ENCODE peak calls at places on chromosome 11, in eight cellular contexts. One of them, this sample, is unnamed.

GRCh38 chr11:32511926-32512325 is 71.7 kb upstream of the EIF3M start:
- DNase-seq in astrocyte of the spinal cord: no peak
- DNase-seq in vagina: no peak
- DNase-seq in HepG2: no peak
- DNase-seq in ascending aorta: no peak
- DNase-seq in fibroblast of mammary gland: no peak
- DNase-seq in GM06990: no peak
- DNase-seq in left ventricle myocardium inferior: no peak
- DNase-seq in this sample: peak

GRCh38 chr11:18490736-18491485 is 35.3 kb downstream of the LDHAL6A start:
- DNase-seq in vagina: no peak
- DNase-seq in left ventricle myocardium inferior: no peak
- DNase-seq in fibroblast of mammary gland: no peak
- DNase-seq in astrocyte of the spinal cord: no peak
- DNase-seq in GM06990: no peak
- DNase-seq in ascending aorta: no peak
- DNase-seq in HepG2: no peak
- DNase-seq in this sample: peak

GRCh38 chr11:69353696-69354544 is 60.0 kb downstream of the MYEOV start:
- DNase-seq in HepG2: no peak
- DNase-seq in astrocyte of the spinal cord: peak
- DNase-seq in left ventricle myocardium inferior: no peak
- DNase-seq in fibroblast of mammary gland: no peak
- DNase-seq in vagina: no peak
- DNase-seq in GM06990: no peak
- DNase-seq in ascending aorta: peak
- DNase-seq in this sample: peak

GRCh38 chr11:3194016-3194816 is 24.4 kb downstream of the MRGPRG start:
- DNase-seq in vagina: no peak
- DNase-seq in GM06990: no peak
- DNase-seq in fibroblast of mammary gland: no peak
- DNase-seq in astrocyte of the spinal cord: no peak
- DNase-seq in HepG2: no peak
- DNase-seq in ascending aorta: peak
- DNase-seq in left ventricle myocardium inferior: no peak
- DNase-seq in this sample: no peak

GRCh38 chr11:103541186-103541795 is 432.1 kb downstream of the DYNC2H1 start:
- DNase-seq in left ventricle myocardium inferior: no peak
- DNase-seq in HepG2: no peak
- DNase-seq in astrocyte of the spinal cord: no peak
- DNase-seq in fibroblast of mammary gland: peak
- DNase-seq in GM06990: no peak
- DNase-seq in ascending aorta: no peak
- DNase-seq in vagina: no peak
- DNase-seq in this sample: peak

GRCh38 chr11:8263109-8263768 is 439 bp downstream of the LMO1 start:
- DNase-seq in vagina: no peak
- DNase-seq in ascending aorta: peak
- DNase-seq in astrocyte of the spinal cord: no peak
- DNase-seq in GM06990: no peak
- DNase-seq in left ventricle myocardium inferior: no peak
- DNase-seq in fibroblast of mammary gland: no peak
- DNase-seq in HepG2: no peak
- DNase-seq in this sample: no peak

GRCh38 chr11:61011239-61011870 is 39.9 kb downstream of the CD6 start:
- DNase-seq in astrocyte of the spinal cord: no peak
- DNase-seq in ascending aorta: no peak
- DNase-seq in vagina: no peak
- DNase-seq in fibroblast of mammary gland: no peak
- DNase-seq in left ventricle myocardium inferior: no peak
- DNase-seq in HepG2: no peak
- DNase-seq in GM06990: no peak
- DNase-seq in this sample: no peak

GRCh38 chr11:74926304-74927030 is 22.4 kb downstream of the XRRA1 start:
- DNase-seq in left ventricle myocardium inferior: no peak
- DNase-seq in fibroblast of mammary gland: peak
- DNase-seq in astrocyte of the spinal cord: peak
- DNase-seq in ascending aorta: no peak
- DNase-seq in GM06990: no peak
- DNase-seq in vagina: no peak
- DNase-seq in HepG2: no peak
- DNase-seq in this sample: no peak

GRCh38 chr11:6646631-6647281 is 8.9 kb downstream of the DCHS1 start:
- DNase-seq in ascending aorta: peak
- DNase-seq in GM06990: peak
- DNase-seq in fibroblast of mammary gland: peak
- DNase-seq in left ventricle myocardium inferior: peak
- DNase-seq in HepG2: no peak
- DNase-seq in vagina: peak
- DNase-seq in astrocyte of the spinal cord: peak
- DNase-seq in this sample: no peak

GRCh38 chr11:723120-723883 is 17.3 kb downstream of the EPS8L2 start:
- DNase-seq in astrocyte of the spinal cord: peak
- DNase-seq in GM06990: no peak
- DNase-seq in vagina: peak
- DNase-seq in fibroblast of mammary gland: peak
- DNase-seq in ascending aorta: no peak
- DNase-seq in HepG2: peak
- DNase-seq in left ventricle myocardium inferior: no peak
- DNase-seq in this sample: no peak

GRCh38 chr11:73402834-73403185 is 26.6 kb downstream of the RELT start:
- DNase-seq in ascending aorta: no peak
- DNase-seq in left ventricle myocardium inferior: no peak
- DNase-seq in GM06990: no peak
- DNase-seq in vagina: no peak
- DNase-seq in fibroblast of mammary gland: no peak
- DNase-seq in HepG2: no peak
- DNase-seq in astrocyte of the spinal cord: peak
- DNase-seq in this sample: no peak

GRCh38 chr11:104728927-104729326 is 169.3 kb downstream of the CASP12 start:
- DNase-seq in astrocyte of the spinal cord: no peak
- DNase-seq in vagina: no peak
- DNase-seq in ascending aorta: no peak
- DNase-seq in GM06990: no peak
- DNase-seq in HepG2: no peak
- DNase-seq in left ventricle myocardium inferior: no peak
- DNase-seq in fibroblast of mammary gland: no peak
- DNase-seq in this sample: no peak

GRCh38 chr11:748007-748359 is 719 bp downstream of the TALDO1 start:
- DNase-seq in GM06990: no peak
- DNase-seq in vagina: no peak
- DNase-seq in ascending aorta: no peak
- DNase-seq in astrocyte of the spinal cord: no peak
- DNase-seq in left ventricle myocardium inferior: no peak
- DNase-seq in HepG2: no peak
- DNase-seq in fibroblast of mammary gland: no peak
- DNase-seq in this sample: no peak

GRCh38 chr11:96464695-96465307 is 75.0 kb downstream of the JRKL start:
- DNase-seq in astrocyte of the spinal cord: peak
- DNase-seq in HepG2: peak
- DNase-seq in left ventricle myocardium inferior: no peak
- DNase-seq in vagina: no peak
- DNase-seq in GM06990: peak
- DNase-seq in fibroblast of mammary gland: peak
- DNase-seq in ascending aorta: no peak
- DNase-seq in this sample: peak

GRCh38 chr11:17015639-17016125 is 1.5 kb upstream of the PLEKHA7 start:
- DNase-seq in HepG2: no peak
- DNase-seq in GM06990: no peak
- DNase-seq in fibroblast of mammary gland: peak
- DNase-seq in vagina: no peak
- DNase-seq in astrocyte of the spinal cord: peak
- DNase-seq in ascending aorta: no peak
- DNase-seq in left ventricle myocardium inferior: peak
- DNase-seq in this sample: no peak

GRCh38 chr11:19736831-19737230 is 24.2 kb downstream of the NAV2 start:
- DNase-seq in HepG2: no peak
- DNase-seq in fibroblast of mammary gland: no peak
- DNase-seq in astrocyte of the spinal cord: no peak
- DNase-seq in GM06990: no peak
- DNase-seq in left ventricle myocardium inferior: no peak
- DNase-seq in vagina: no peak
- DNase-seq in ascending aorta: no peak
- DNase-seq in this sample: no peak

GRCh38 chr11:19738124-19738523 is 25.5 kb downstream of the NAV2 start:
- DNase-seq in fibroblast of mammary gland: no peak
- DNase-seq in GM06990: no peak
- DNase-seq in ascending aorta: no peak
- DNase-seq in HepG2: no peak
- DNase-seq in astrocyte of the spinal cord: no peak
- DNase-seq in left ventricle myocardium inferior: no peak
- DNase-seq in vagina: no peak
- DNase-seq in this sample: no peak

GRCh38 chr11:19737575-19737974 is 24.9 kb downstream of the NAV2 start:
- DNase-seq in astrocyte of the spinal cord: no peak
- DNase-seq in HepG2: no peak
- DNase-seq in GM06990: no peak
- DNase-seq in ascending aorta: no peak
- DNase-seq in fibroblast of mammary gland: no peak
- DNase-seq in left ventricle myocardium inferior: no peak
- DNase-seq in vagina: no peak
- DNase-seq in this sample: no peak

GRCh38 chr11:19734171-19734570 is 21.5 kb downstream of the NAV2 start:
- DNase-seq in astrocyte of the spinal cord: no peak
- DNase-seq in GM06990: no peak
- DNase-seq in HepG2: no peak
- DNase-seq in vagina: no peak
- DNase-seq in fibroblast of mammary gland: peak
- DNase-seq in left ventricle myocardium inferior: no peak
- DNase-seq in ascending aorta: no peak
- DNase-seq in this sample: no peak

GRCh38 chr11:19735512-19735911 is 22.9 kb downstream of the NAV2 start:
- DNase-seq in left ventricle myocardium inferior: no peak
- DNase-seq in fibroblast of mammary gland: peak
- DNase-seq in vagina: no peak
- DNase-seq in ascending aorta: peak
- DNase-seq in HepG2: no peak
- DNase-seq in astrocyte of the spinal cord: peak
- DNase-seq in GM06990: no peak
- DNase-seq in this sample: no peak
- TF ChIP-seq CTCF in left ventricle myocardium inferior: peak
- TF ChIP-seq CTCF in fibroblast of mammary gland: no peak
- TF ChIP-seq CTCF in vagina: no peak
- TF ChIP-seq CTCF in ascending aorta: peak
- TF ChIP-seq CTCF in HepG2: no peak
- TF ChIP-seq CTCF in astrocyte of the spinal cord: peak
- TF ChIP-seq CTCF in GM06990: no peak
- TF ChIP-seq CTCF in this sample: peak

GRCh38 chr11:67465190-67465522 is 3.9 kb downstream of the TMEM134 start:
- DNase-seq in GM06990: no peak
- DNase-seq in HepG2: peak
- DNase-seq in left ventricle myocardium inferior: no peak
- DNase-seq in fibroblast of mammary gland: no peak
- DNase-seq in astrocyte of the spinal cord: no peak
- DNase-seq in vagina: no peak
- DNase-seq in ascending aorta: no peak
- DNase-seq in this sample: peak

GRCh38 chr11:67464411-67465189 is 4.5 kb downstream of the TMEM134 start:
- DNase-seq in HepG2: peak
- DNase-seq in ascending aorta: peak
- DNase-seq in left ventricle myocardium inferior: peak
- DNase-seq in vagina: no peak
- DNase-seq in GM06990: peak
- DNase-seq in fibroblast of mammary gland: peak
- DNase-seq in astrocyte of the spinal cord: peak
- DNase-seq in this sample: peak

GRCh38 chr11:67463186-67463585 is 5.9 kb downstream of the TMEM134 start:
- DNase-seq in fibroblast of mammary gland: no peak
- DNase-seq in left ventricle myocardium inferior: no peak
- DNase-seq in ascending aorta: no peak
- DNase-seq in HepG2: no peak
- DNase-seq in astrocyte of the spinal cord: no peak
- DNase-seq in vagina: no peak
- DNase-seq in GM06990: no peak
- DNase-seq in this sample: no peak

GRCh38 chr11:67466367-67466766 is 2.7 kb downstream of the TMEM134 start:
- DNase-seq in fibroblast of mammary gland: no peak
- DNase-seq in ascending aorta: no peak
- DNase-seq in GM06990: no peak
- DNase-seq in astrocyte of the spinal cord: no peak
- DNase-seq in HepG2: no peak
- DNase-seq in vagina: no peak
- DNase-seq in left ventricle myocardium inferior: no peak
- DNase-seq in this sample: no peak

GRCh38 chr11:67463680-67464410 is 5.2 kb downstream of the TMEM134 start:
- DNase-seq in vagina: no peak
- DNase-seq in fibroblast of mammary gland: no peak
- DNase-seq in ascending aorta: peak
- DNase-seq in GM06990: no peak
- DNase-seq in astrocyte of the spinal cord: no peak
- DNase-seq in left ventricle myocardium inferior: peak
- DNase-seq in HepG2: peak
- DNase-seq in this sample: peak
- H3K4me3 ChIP-seq in vagina: peak
- H3K4me3 ChIP-seq in fibroblast of mammary gland: peak
- H3K4me3 ChIP-seq in ascending aorta: peak
- H3K4me3 ChIP-seq in GM06990: peak
- H3K4me3 ChIP-seq in astrocyte of the spinal cord: peak
- H3K4me3 ChIP-seq in left ventricle myocardium inferior: peak
- H3K4me3 ChIP-seq in HepG2: peak
- H3K4me3 ChIP-seq in this sample: no peak

DNA sequence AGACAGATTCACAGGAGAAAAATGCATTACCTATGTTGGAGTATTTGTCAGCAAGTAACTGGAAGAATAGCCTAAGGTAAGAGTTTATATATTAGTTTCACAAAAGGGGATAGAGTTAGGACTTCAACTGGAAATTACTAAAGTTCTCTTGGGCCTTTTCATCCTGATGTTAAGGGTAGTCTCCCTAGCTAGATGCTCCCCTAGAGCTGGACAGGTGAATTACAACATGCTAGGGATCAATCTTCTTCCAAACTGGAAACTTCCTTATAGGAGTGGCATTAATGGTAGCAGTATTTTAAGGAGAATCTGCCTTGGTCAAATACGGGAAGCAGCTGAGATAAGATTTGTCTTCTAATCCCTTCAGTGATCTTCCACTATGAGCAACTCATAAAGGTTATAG is 632.8 kb upstream of the RAG2 start:
- DNase-seq in HepG2: no peak
- DNase-seq in vagina: no peak
- DNase-seq in left ventricle myocardium inferior: no peak
- DNase-seq in astrocyte of the spinal cord: no peak
- DNase-seq in fibroblast of mammary gland: no peak
- DNase-seq in ascending aorta: no peak
- DNase-seq in GM06990: no peak
- DNase-seq in this sample: no peak
- TF ChIP-seq CTCF in HepG2: no peak
- TF ChIP-seq CTCF in vagina: no peak
- TF ChIP-seq CTCF in left ventricle myocardium inferior: no peak
- TF ChIP-seq CTCF in astrocyte of the spinal cord: no peak
- TF ChIP-seq CTCF in fibroblast of mammary gland: no peak
- TF ChIP-seq CTCF in ascending aorta: no peak
- TF ChIP-seq CTCF in GM06990: no peak
- TF ChIP-seq CTCF in this sample: no peak

DNA sequence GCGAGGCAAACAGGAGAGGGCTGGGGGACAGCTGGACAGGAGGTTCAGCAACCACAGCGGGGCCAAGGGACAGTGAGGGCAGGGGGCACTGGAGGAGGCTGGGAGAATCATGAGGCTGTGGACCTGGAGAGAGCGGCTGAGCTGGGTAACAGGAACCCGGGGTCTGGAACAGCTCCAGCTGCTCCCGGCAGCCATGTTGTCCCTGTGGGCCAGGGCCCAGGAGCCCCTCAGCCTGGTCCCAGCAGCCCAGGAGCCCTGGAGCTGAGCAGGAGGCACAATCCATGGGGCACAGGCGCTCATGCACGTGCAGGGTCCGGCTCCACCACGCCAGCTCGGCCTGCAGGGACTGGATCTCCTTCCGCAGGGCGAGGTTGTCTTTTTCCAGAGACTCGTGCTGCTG is 7.4 kb downstream of the BATF2 start:
- DNase-seq in GM06990: no peak
- DNase-seq in fibroblast of mammary gland: no peak
- DNase-seq in vagina: no peak
- DNase-seq in ascending aorta: no peak
- DNase-seq in astrocyte of the spinal cord: no peak
- DNase-seq in HepG2: no peak
- DNase-seq in left ventricle myocardium inferior: no peak
- DNase-seq in this sample: no peak
- H3K4me3 ChIP-seq in GM06990: no peak
- H3K4me3 ChIP-seq in fibroblast of mammary gland: no peak
- H3K4me3 ChIP-seq in vagina: no peak
- H3K4me3 ChIP-seq in ascending aorta: no peak
- H3K4me3 ChIP-seq in astrocyte of the spinal cord: no peak
- H3K4me3 ChIP-seq in HepG2: no peak
- H3K4me3 ChIP-seq in left ventricle myocardium inferior: peak
- H3K4me3 ChIP-seq in this sample: no peak

This sample was measured in bronchial epithelial cell.